ENCODE peak calls at places on chromosomes 13 and 19, in eight cellular contexts. B, F, H, V, U, K, L and C are unnamed samples.

GRCh38 chr19:12932392-12933286 is 872 bp downstream of the FARSA start:
- DNase-seq in H (peak; percentile 56), V (no peak), U (peak; percentile 22), L (no peak), K (no peak), B (no peak), F (no peak), C (no peak)

GRCh38 chr19:55552620-55553019 is 7.3 kb upstream of the SBK3 start:
- DNase-seq in B (no peak), L (peak; percentile 35), H (no peak), V (no peak), F (peak; percentile 38), K (peak; percentile 76), U (no peak), C (no peak)

GRCh38 chr19:1063030-1063908 is 3.7 kb upstream of the ARHGAP45 start:
- DNase-seq in F (no peak), B (no peak), H (peak; percentile 64), K (peak; percentile 47), L (peak; percentile 73), U (peak; percentile 29), V (peak; percentile 43), C (peak; percentile 90)

GRCh38 chr19:18292460-18292809 is 11.0 kb upstream of the JUND start:
- DNase-seq in V (peak; percentile 70), H (no peak), L (no peak), B (no peak), F (no peak), U (no peak), K (no peak), C (no peak)

GRCh38 chr13:100254002-100254401 is 165.1 kb downstream of the PCCA start:
- DNase-seq in L (no peak), H (no peak), B (no peak), F (no peak), V (no peak), U (no peak), K (no peak), C (no peak)

GRCh38 chr13:33940898-33941297 is 122.9 kb downstream of the RFC3 start:
- DNase-seq in L (no peak), F (no peak), B (peak; percentile 45), V (peak; percentile 37), K (no peak), U (no peak), H (no peak), C (no peak)

GRCh38 chr13:74047925-74048324 is 86.3 kb downstream of the KLF12 start:
- DNase-seq in F (peak; percentile 54), B (peak; percentile 13), U (peak; percentile 71), V (no peak), K (peak; percentile 24), H (no peak), L (no peak), C (no peak)

GRCh38 chr19:50486823-50487515 is 10.3 kb upstream of the GARIN5A start:
- DNase-seq in V (peak; percentile 97), K (peak; percentile 43), F (no peak), B (peak; percentile 68), H (peak; percentile 57), L (peak; percentile 37), U (peak; percentile 83), C (peak; percentile 60)

GRCh38 chr19:18293642-18294466 is 12.4 kb upstream of the JUND start:
- DNase-seq in K (no peak), L (no peak), U (no peak), B (peak; percentile 78), H (no peak), V (peak; percentile 56), F (no peak), C (no peak)

GRCh38 chr13:102870677-102871415 is 25.0 kb downstream of the ERCC5 start:
- DNase-seq in U (peak; percentile 63), F (peak; percentile 86), V (peak; percentile 83), B (peak; percentile 80), K (peak; percentile 77), H (peak; percentile 79), L (peak; percentile 57), C (peak; percentile 43)

GRCh38 chr19:22472180-22472637 is 50.1 kb upstream of the ZNF98 start:
- DNase-seq in V (no peak), K (no peak), L (no peak), F (no peak), U (no peak), B (no peak), H (no peak), C (no peak)

GRCh38 chr13:104143760-104144406 is 1077.7 kb upstream of the SLC10A2 start:
- DNase-seq in F (no peak), H (no peak), L (no peak), V (peak; percentile 25), K (no peak), B (peak; percentile 56), U (peak; percentile 1), C (no peak)

GRCh38 chr19:50897191-50897607 is 14.0 kb downstream of the KLK4 start:
- DNase-seq in U (no peak), V (no peak), F (no peak), B (no peak), K (no peak), H (no peak), L (no peak), C (no peak)

GRCh38 chr19:3687774-3688706 is 12.2 kb downstream of the PIP5K1C start:
- DNase-seq in L (peak; percentile 91), H (no peak), F (peak; percentile 58), B (peak; percentile 47), V (peak; percentile 71), K (no peak), U (no peak), C (peak; percentile 31)

GRCh38 chr13:112072531-112073244 is 5.7 kb downstream of the SOX1 start:
- DNase-seq in K (no peak), B (peak; percentile 88), V (peak; percentile 92), U (no peak), F (no peak), L (no peak), H (no peak), C (no peak)

GRCh38 chr13:51814071-51814470 is 10.1 kb upstream of the DHRS12 start:
- DNase-seq in V (no peak), U (no peak), H (no peak), L (no peak), K (no peak), B (no peak), F (no peak), C (no peak)

GRCh38 chr13:51816604-51817254 is 12.8 kb upstream of the DHRS12 start:
- DNase-seq in K (no peak), B (no peak), H (no peak), L (no peak), F (no peak), V (no peak), U (peak; percentile 8), C (no peak)

GRCh38 chr13:51815848-51816247 is 11.9 kb upstream of the DHRS12 start:
- DNase-seq in F (no peak), B (no peak), V (no peak), L (no peak), H (no peak), U (peak; percentile 12), K (no peak), C (no peak)

GRCh38 chr13:51817717-51818116 is 13.8 kb upstream of the DHRS12 start:
- DNase-seq in H (no peak), L (no peak), K (no peak), B (no peak), F (no peak), U (no peak), V (no peak), C (no peak)

DNA sequence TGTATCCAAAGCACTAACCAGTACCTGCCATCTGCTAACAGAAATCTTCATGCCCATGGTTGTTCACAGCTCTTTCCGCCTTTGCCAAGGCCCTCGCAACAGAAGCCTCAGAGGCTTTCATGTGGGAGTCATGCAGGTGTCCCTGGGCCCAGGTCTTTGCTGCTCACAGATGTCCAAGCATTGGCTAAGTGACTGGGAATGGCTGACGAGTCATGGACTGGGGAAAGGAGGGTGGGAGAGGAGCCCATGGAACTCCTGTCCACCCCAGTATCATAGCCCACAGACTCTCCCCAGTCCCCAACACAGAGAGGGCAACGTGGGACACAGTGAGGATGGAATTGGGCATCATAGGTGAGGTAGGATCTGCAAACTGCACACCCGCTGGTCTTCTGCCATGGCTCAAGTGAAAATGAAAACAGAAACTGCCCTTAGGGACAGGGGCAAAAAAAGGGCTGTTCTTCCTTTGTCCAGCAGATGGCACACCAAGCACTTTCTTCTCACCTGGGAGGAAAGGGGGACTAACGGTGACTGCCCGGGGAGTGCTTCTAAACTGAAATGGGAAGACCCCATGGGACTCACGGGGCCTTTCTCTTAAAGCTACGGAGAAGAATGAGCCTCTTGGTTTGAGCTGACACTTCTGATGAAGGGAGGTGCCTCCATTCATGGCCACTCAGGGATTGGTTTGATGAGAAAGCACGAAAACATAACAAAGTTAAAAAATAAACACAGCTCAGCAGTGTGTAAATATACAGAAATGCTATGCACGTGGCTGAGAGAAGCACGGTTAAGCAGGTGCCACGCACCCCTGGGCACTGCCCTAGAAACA is 11.1 kb upstream of the DHRS12 start:
- DNase-seq in F (peak; percentile 75), V (peak; percentile 89), B (peak; percentile 76), U (peak; percentile 79), L (peak; percentile 69), H (peak; percentile 79), K (peak; percentile 66), C (peak; percentile 90)
- TF ChIP-seq EZH2phosphoT487 in F (no peak), V (no peak), B (no peak), U (no peak), L (no peak), H (no peak), K (no peak), C (no peak)

GRCh38 chr13:76936736-76937135 is 11.6 kb upstream of the ACOD1 start:
- DNase-seq in U (no peak), B (no peak), H (no peak), V (no peak), K (peak; percentile 29), L (no peak), F (no peak), C (no peak)
- TF ChIP-seq EZH2phosphoT487 in U (no peak), B (no peak), H (no peak), V (no peak), K (no peak), L (no peak), F (no peak), C (no peak)

GRCh38 chr19:33290082-33290815 is 12.1 kb downstream of the CEBPA start:
- DNase-seq in L (no peak), F (no peak), B (no peak), U (peak; percentile 43), H (no peak), V (no peak), K (no peak), C (no peak)
- TF ChIP-seq EZH2phosphoT487 in L (no peak), F (no peak), B (no peak), U (no peak), H (no peak), V (no peak), K (no peak), C (no peak)

GRCh38 chr13:79919109-79919508 is 421.8 kb downstream of the SPRY2 start:
- DNase-seq in K (no peak), F (no peak), H (no peak), L (no peak), B (no peak), U (no peak), V (no peak), C (no peak)

GRCh38 chr13:79913141-79913827 is 427.6 kb downstream of the SPRY2 start:
- DNase-seq in K (no peak), H (no peak), U (no peak), V (no peak), L (no peak), F (no peak), B (no peak), C (no peak)

GRCh38 chr13:79915386-79915785 is 425.5 kb downstream of the SPRY2 start:
- DNase-seq in V (no peak), B (no peak), K (no peak), F (no peak), H (peak; percentile 40), L (no peak), U (no peak), C (no peak)

GRCh38 chr13:79917628-79918027 is 423.3 kb downstream of the SPRY2 start:
- DNase-seq in H (no peak), K (no peak), B (no peak), V (no peak), F (no peak), U (no peak), L (no peak), C (no peak)

GRCh38 chr13:79918620-79919019 is 422.3 kb downstream of the SPRY2 start:
- DNase-seq in F (no peak), U (no peak), H (no peak), V (no peak), L (no peak), K (no peak), B (peak; percentile 22), C (no peak)
- TF ChIP-seq EZH2phosphoT487 in F (no peak), U (no peak), H (no peak), V (no peak), L (no peak), K (no peak), B (no peak), C (no peak)